ENCODE peak calls at places on chromosomes 4 and X, in six cellular contexts. T is A172; B is HT1080; X is stimulated activated CD4-positive, alpha-beta T cell treated with anti-CD3 and anti-CD28 coated beads, Interleukin-4, amount 100 ng/mL, for 4 hours; H is cardiac muscle cell; A is activated CD4-positive, CD25-positive, alpha-beta regulatory T cell treated with anti-CD3 and anti-CD28 coated beads, Interleukin-2, amount 50 U/mL, for 16 hours. Y is an unnamed sample.
A peak's percentile ranks its signal among the peaks of the same experiment; 100 is the strongest.

GRCh38 chr4:119238068-119238722 is 25.7 kb downstream of the USP53 start:
- DNase-seq in B (peak; percentile 42), X (no peak), A (no peak), H (no peak), T (no peak), Y (no peak)

GRCh38 chr4:98377626-98378025 is 116.4 kb downstream of the RAP1GDS1 start:
- DNase-seq in X (no peak), T (no peak), A (no peak), B (no peak), H (peak; percentile 37), Y (no peak)

GRCh38 chrX:17375631-17376380 is 806 bp downstream of the NHS start:
- DNase-seq in T (peak; percentile 3), A (no peak), H (peak; percentile 43), B (peak; percentile 2), X (no peak), Y (no peak)

GRCh38 chr4:71994559-71994958 is 37.2 kb upstream of the NPFFR2 start:
- DNase-seq in X (no peak), H (no peak), T (no peak), B (no peak), A (no peak), Y (no peak)

GRCh38 chr4:56252561-56253152 is 134.6 kb downstream of the AASDH start:
- DNase-seq in T (no peak), H (no peak), X (no peak), A (no peak), B (no peak), Y (no peak)

GRCh38 chrX:53047228-53047627 is 1.4 kb upstream of the GPR173 start:
- DNase-seq in X (no peak), H (no peak), B (no peak), A (no peak), T (no peak), Y (peak; percentile 42)

GRCh38 chrX:46587158-46587557 is 13.6 kb downstream of the CHST7 start:
- DNase-seq in X (no peak), A (no peak), T (no peak), B (no peak), H (peak; percentile 71), Y (peak; percentile 41)

GRCh38 chrX:3651272-3651671 is 62.2 kb downstream of the PRKX start:
- DNase-seq in X (no peak), A (no peak), B (no peak), H (peak; percentile 51), T (peak; percentile 15), Y (peak; percentile 43)

GRCh38 chr4:102478186-102478585 is 23.0 kb upstream of the NFKB1 start:
- DNase-seq in X (no peak), A (no peak), H (no peak), B (no peak), T (no peak), Y (no peak)

GRCh38 chrX:28693101-28693500 is 105.9 kb downstream of the IL1RAPL1 start:
- DNase-seq in H (peak; percentile 3), X (no peak), A (no peak), T (no peak), B (no peak), Y (no peak)

GRCh38 chr4:4858527-4858926 is 938 bp upstream of the MSX1 start:
- DNase-seq in A (no peak), H (no peak), T (no peak), X (no peak), B (no peak), Y (no peak)

GRCh38 chr4:40349561-40350198 is 14.5 kb downstream of the CHRNA9 start:
- DNase-seq in B (peak; percentile 54), H (peak; percentile 23), X (no peak), A (no peak), T (no peak), Y (no peak)

GRCh38 chrX:155054255-155054654 is 16.7 kb downstream of the CMC4 start:
- DNase-seq in X (no peak), T (no peak), H (no peak), A (no peak), B (no peak), Y (no peak)

GRCh38 chrX:31629195-31629594 is 557.4 kb upstream of the FTHL17 start:
- DNase-seq in A (no peak), B (no peak), X (no peak), T (no peak), H (no peak), Y (no peak)

GRCh38 chrX:121949041-121949760 is 901.8 kb downstream of the GLUD2 start:
- DNase-seq in B (no peak), X (no peak), A (no peak), T (no peak), H (no peak), Y (no peak)

GRCh38 chrX:40945366-40945713 is 139.9 kb upstream of the USP9X start:
- DNase-seq in X (no peak), B (peak; percentile 79), H (peak; percentile 85), T (peak; percentile 74), A (no peak), Y (peak; percentile 39)

GRCh38 chrX:45036161-45036560 is 163.2 kb downstream of the KDM6A start:
- DNase-seq in A (no peak), H (no peak), B (no peak), X (no peak), T (no peak), Y (no peak)

GRCh38 chr4:55397521-55398321 is 2.0 kb downstream of the TMEM165 start:
- DNase-seq in H (peak; percentile 87), A (no peak), T (no peak), X (no peak), B (peak; percentile 18), Y (no peak)

GRCh38 chr4:6917445-6918241 is 8.0 kb downstream of the TBC1D14 start:
- DNase-seq in T (peak; percentile 19), B (no peak), A (no peak), X (no peak), H (peak; percentile 34), Y (no peak)

GRCh38 chr4:40283413-40283812 is 51.7 kb upstream of the CHRNA9 start:
- DNase-seq in A (no peak), T (no peak), B (peak; percentile 42), X (peak; percentile 76), H (no peak), Y (no peak)

GRCh38 chr4:52658671-52659015 is 458 bp downstream of the USP46 start:
- DNase-seq in B (no peak), T (no peak), A (no peak), H (no peak), X (no peak), Y (no peak)

GRCh38 chr4:148397006-148397673 is 45.1 kb downstream of the NR3C2 start:
- DNase-seq in B (no peak), X (no peak), H (no peak), A (no peak), T (no peak), Y (no peak)

GRCh38 chrX:109874548-109874947 is 128.4 kb upstream of the TMEM164 start:
- DNase-seq in A (no peak), H (no peak), B (no peak), T (no peak), X (no peak), Y (no peak)

GRCh38 chr4:2385450-2386020 is 32.9 kb downstream of the ZFYVE28 start:
- DNase-seq in T (no peak), H (no peak), A (no peak), X (no peak), B (no peak), Y (no peak)

GRCh38 chr4:101678180-101678579 is 112.3 kb upstream of the BANK1 start:
- DNase-seq in B (peak; percentile 10), T (peak; percentile 57), A (no peak), H (no peak), X (no peak), Y (peak; percentile 60)

GRCh38 chrX:136202889-136203288 is 48.3 kb downstream of the MAP7D3 start:
- DNase-seq in H (peak; percentile 63), T (no peak), B (no peak), A (no peak), X (no peak), Y (no peak)

GRCh38 chr4:173367285-173367684 is 3.5 kb upstream of the SAP30 start:
- DNase-seq in A (no peak), H (peak; percentile 46), X (no peak), B (peak; percentile 71), T (peak; percentile 19), Y (peak; percentile 13)

GRCh38 chrX:70132244-70132643 is 1.0 kb upstream of the IGBP1 start:
- DNase-seq in H (no peak), X (no peak), A (no peak), B (peak; percentile 8), T (no peak), Y (no peak)

GRCh38 chrX:71533850-71534515 is 1.1 kb downstream of the OGT start:
- DNase-seq in B (peak; percentile 36), H (peak; percentile 63), T (peak; percentile 22), A (peak; percentile 18), X (peak; percentile 59), Y (peak; percentile 71)

GRCh38 chr4:7189066-7189465 is 3.3 kb upstream of the SORCS2 start:
- DNase-seq in B (no peak), A (no peak), H (no peak), X (no peak), T (no peak), Y (no peak)

GRCh38 chrX:9593756-9594155 is 128.9 kb downstream of the TBL1X start:
- DNase-seq in T (no peak), X (no peak), H (no peak), A (no peak), B (no peak), Y (no peak)

GRCh38 chr4:95761441-95761840 is 78.5 kb upstream of the PDHA2 start:
- DNase-seq in T (peak; percentile 76), H (peak; percentile 70), A (no peak), B (peak; percentile 79), X (no peak), Y (peak; percentile 48)

Y was measured in A673.